ENCODE peak calls at places on chromosomes 2 and 18, in ten cellular contexts. Q, A, Z, C, H, P, V, U, E and M are unnamed samples.

GRCh38 chr2:38509322-38509946 is 93.3 kb downstream of the HNRNPLL start:
- DNase-seq in Q (peak; percentile 71), V (peak; percentile 27), E (no peak), P (no peak), A (no peak), C (no peak), H (no peak), Z (peak; percentile 88), U (peak; percentile 36), M (no peak)

GRCh38 chr18:50427896-50428295 is 53.0 kb downstream of the SKA1 start:
- DNase-seq in P (no peak), U (no peak), A (no peak), V (no peak), Q (no peak), C (no peak), H (no peak), Z (no peak), E (no peak), M (no peak)

GRCh38 chr2:38797276-38797675 is 19.3 kb downstream of the GEMIN6 start:
- DNase-seq in Z (peak; percentile 97), P (no peak), V (peak; percentile 68), Q (no peak), U (peak; percentile 36), A (no peak), H (peak; percentile 7), E (no peak), C (peak; percentile 30), M (no peak)

GRCh38 chr2:4047961-4048891 is 344.9 kb downstream of the DCDC2C start:
- DNase-seq in Q (peak; percentile 1), V (no peak), C (no peak), E (no peak), Z (peak; percentile 24), A (no peak), U (no peak), H (no peak), P (no peak), M (no peak)

GRCh38 chr2:106839849-106840595 is 45.9 kb downstream of the ST6GAL2 start:
- DNase-seq in Q (no peak), Z (no peak), A (no peak), V (no peak), U (no peak), H (no peak), E (no peak), C (no peak), P (peak; percentile 66), M (no peak)

GRCh38 chr2:240452471-240453256 is 17.2 kb downstream of the GPC1 start:
- DNase-seq in Q (peak; percentile 57), Z (peak; percentile 49), V (peak; percentile 71), E (no peak), A (no peak), U (peak; percentile 23), H (peak; percentile 94), C (peak; percentile 66), P (no peak), M (no peak)

GRCh38 chr18:51953521-51953920 is 386.5 kb upstream of the DCC start:
- DNase-seq in C (no peak), H (no peak), U (no peak), Q (no peak), A (no peak), P (no peak), E (no peak), Z (no peak), V (no peak), M (no peak)

GRCh38 chr2:223026357-223027110 is 25.5 kb upstream of the KCNE4 start:
- DNase-seq in E (no peak), Z (peak; percentile 37), V (no peak), H (no peak), A (no peak), Q (peak; percentile 59), U (no peak), P (no peak), C (peak; percentile 25), M (no peak)

GRCh38 chr2:189091253-189091652 is 88.3 kb downstream of the COL5A2 start:
- DNase-seq in Z (no peak), C (no peak), P (no peak), H (no peak), Q (no peak), U (no peak), E (no peak), V (no peak), A (no peak), M (no peak)

GRCh38 chr2:178530625-178531142 is 50.4 kb downstream of the PLEKHA3 start:
- DNase-seq in Q (no peak), E (no peak), P (no peak), A (peak; percentile 44), C (no peak), Z (no peak), V (no peak), H (no peak), U (no peak), M (no peak)

GRCh38 chr2:162029287-162029901 is 44.6 kb downstream of the DPP4 start:
- DNase-seq in Z (peak; percentile 88), E (no peak), Q (peak; percentile 65), C (peak; percentile 13), P (peak; percentile 86), U (peak; percentile 70), H (peak; percentile 39), V (peak; percentile 53), A (no peak), M (no peak)

GRCh38 chr18:50454379-50455005 is 79.6 kb downstream of the SKA1 start:
- DNase-seq in Z (no peak), U (no peak), P (no peak), C (no peak), Q (no peak), H (no peak), E (no peak), V (no peak), A (no peak), M (no peak)

GRCh38 chr2:202847693-202848524 is 23.7 kb downstream of the ICA1L start:
- DNase-seq in A (no peak), Q (no peak), E (no peak), U (no peak), V (no peak), P (no peak), H (no peak), C (no peak), Z (no peak), M (no peak)

GRCh38 chr18:73124165-73124564 is 256.4 kb upstream of the NETO1 start:
- DNase-seq in Q (no peak), P (no peak), Z (peak; percentile 32), H (no peak), E (no peak), V (no peak), C (no peak), A (no peak), U (no peak), M (no peak)

GRCh38 chr2:3759766-3760165 is 56.4 kb downstream of the DCDC2C start:
- DNase-seq in U (no peak), C (no peak), Q (no peak), V (no peak), Z (no peak), H (no peak), P (no peak), A (no peak), E (no peak), M (no peak)

GRCh38 chr2:86221066-86221684 is 21.9 kb downstream of the MRPL35 start:
- DNase-seq in Q (peak; percentile 58), Z (peak; percentile 55), U (peak; percentile 31), E (peak; percentile 31), P (no peak), H (peak; percentile 53), C (peak; percentile 44), V (peak; percentile 45), A (peak; percentile 67), M (peak; percentile 58)

GRCh38 chr2:31762085-31762484 is 181.3 kb upstream of the SRD5A2 start:
- DNase-seq in V (no peak), U (no peak), E (no peak), P (no peak), H (no peak), C (no peak), Z (no peak), Q (no peak), A (no peak), M (no peak)

GRCh38 chr2:241015439-241015838 is 17.0 kb downstream of the SNED1 start:
- DNase-seq in Q (no peak), E (no peak), Z (no peak), U (no peak), P (peak; percentile 36), C (no peak), A (peak; percentile 6), H (no peak), V (no peak), M (peak; percentile 23)

GRCh38 chr18:10588975-10589374 is 63.1 kb downstream of the NAPG start:
- DNase-seq in Q (no peak), C (no peak), A (no peak), Z (peak; percentile 33), E (no peak), P (no peak), U (peak; percentile 45), H (no peak), V (no peak), M (no peak)

GRCh38 chr2:37784071-37784758 is 112.8 kb upstream of the CDC42EP3 start:
- DNase-seq in A (no peak), U (no peak), C (no peak), V (no peak), E (no peak), Z (no peak), H (no peak), P (no peak), Q (no peak), M (no peak)

GRCh38 chr2:62461707-62462106 is 44.3 kb downstream of the TMEM17 start:
- DNase-seq in E (no peak), V (no peak), C (no peak), Q (no peak), Z (peak; percentile 77), U (peak; percentile 11), H (peak; percentile 69), A (no peak), P (no peak), M (no peak)

GRCh38 chr2:237722616-237723015 is 76.0 kb upstream of the RBM44 start:
- DNase-seq in U (no peak), A (no peak), Q (no peak), E (no peak), C (no peak), H (no peak), Z (no peak), P (peak; percentile 83), V (no peak), M (no peak)

GRCh38 chr2:108927936-108928659 is 60.9 kb downstream of the EDAR start:
- DNase-seq in C (peak; percentile 64), E (peak; percentile 11), A (peak; percentile 28), V (peak; percentile 64), Q (peak; percentile 66), U (peak; percentile 67), Z (peak; percentile 49), H (peak; percentile 74), P (no peak), M (no peak)

GRCh38 chr2:240948905-240949790 is 43.0 kb downstream of the CROCC2 start:
- DNase-seq in E (no peak), A (no peak), U (no peak), H (no peak), V (no peak), Z (no peak), P (peak; percentile 74), Q (no peak), C (no peak), M (peak; percentile 49)

GRCh38 chr2:110958720-110959119 is 162.0 kb upstream of the BCL2L11 start:
- DNase-seq in V (no peak), C (no peak), Q (no peak), E (no peak), H (no peak), P (no peak), Z (no peak), A (no peak), U (no peak), M (no peak)

GRCh38 chr2:18402888-18403287 is 157.6 kb downstream of the RDH14 start:
- DNase-seq in E (no peak), V (no peak), Z (no peak), C (no peak), P (no peak), A (no peak), U (no peak), Q (no peak), H (no peak), M (no peak)